ENCODE peak calls at places on chromosomes 4 and X, in four cellular contexts. Q is neuronal stem cell; X is CD4-positive, alpha-beta memory T cell; U is CD8-positive, alpha-beta T cell. D is an unnamed sample.
A peak's percentile ranks its signal among the peaks of the same experiment; 100 is the strongest.

GRCh38 chrX:97850911-97851310 is 967.2 kb downstream of the RPA4 start:
- DNase-seq in Q (no peak), X (no peak), U (no peak), D (no peak)

GRCh38 chr4:177464026-177464425 is 21.8 kb upstream of the AGA start:
- DNase-seq in U (no peak), Q (no peak), X (no peak), D (no peak)

GRCh38 chr4:122508083-122508482 is 51.6 kb upstream of the IL2 start:
- DNase-seq in Q (no peak), U (no peak), X (peak; percentile 38), D (no peak)

GRCh38 chr4:96521046-96521536 is 681.2 kb downstream of the PDHA2 start:
- DNase-seq in U (no peak), X (no peak), Q (no peak), D (no peak)

GRCh38 chrX:118254611-118255010 is 91.3 kb upstream of the WDR44 start:
- DNase-seq in U (no peak), Q (peak; percentile 50), X (peak; percentile 16), D (peak; percentile 11)

GRCh38 chr4:89221175-89221867 is 86.3 kb downstream of the GPRIN3 start:
- DNase-seq in X (no peak), U (no peak), Q (no peak), D (no peak)

GRCh38 chr4:53654300-53654758 is 63.0 kb upstream of the LNX1 start:
- DNase-seq in X (no peak), Q (no peak), U (no peak), D (no peak)

GRCh38 chr4:6943012-6943869 is 33.6 kb downstream of the TBC1D14 start:
- DNase-seq in X (no peak), U (no peak), Q (no peak), D (no peak)

GRCh38 chr4:185186769-185187168 is 17.0 kb downstream of the CFAP97 start:
- DNase-seq in U (no peak), Q (no peak), X (no peak), D (no peak)

GRCh38 chr4:102663073-102663472 is 97.7 kb downstream of the MANBA start:
- DNase-seq in U (no peak), Q (no peak), X (no peak), D (no peak)

GRCh38 chr4:33722254-33722653 is 2522.1 kb downstream of the ARAP2 start:
- DNase-seq in X (no peak), Q (no peak), U (no peak), D (no peak)

GRCh38 chrX:139559383-139560042 is 29.0 kb downstream of the F9 start:
- DNase-seq in X (no peak), U (no peak), Q (peak; percentile 45), D (no peak)

GRCh38 chr4:10100734-10101216 is 15.8 kb downstream of the WDR1 start:
- DNase-seq in U (no peak), Q (no peak), X (peak; percentile 38), D (no peak)

GRCh38 chrX:111180750-111181240 is 84.8 kb downstream of the PAK3 start:
- DNase-seq in U (no peak), X (no peak), Q (no peak), D (no peak)

GRCh38 chrX:21972721-21973120 is 32.2 kb downstream of the SMS start:
- DNase-seq in X (peak; percentile 60), Q (no peak), U (no peak), D (no peak)

GRCh38 chr4:89598602-89599001 is 238.4 kb downstream of the SNCA start:
- DNase-seq in X (no peak), Q (no peak), U (no peak), D (no peak)

GRCh38 chrX:34809096-34809495 is 133.5 kb upstream of the FAM47B start:
- DNase-seq in U (no peak), Q (no peak), X (no peak), D (no peak)
- H3K27me3 ChIP-seq in U (no peaks in the 10 kb centered on the region), Q (no peaks in the 10 kb centered on the region), X (no peaks in the 10 kb centered on the region), D (no peaks in the 10 kb centered on the region)

DNA sequence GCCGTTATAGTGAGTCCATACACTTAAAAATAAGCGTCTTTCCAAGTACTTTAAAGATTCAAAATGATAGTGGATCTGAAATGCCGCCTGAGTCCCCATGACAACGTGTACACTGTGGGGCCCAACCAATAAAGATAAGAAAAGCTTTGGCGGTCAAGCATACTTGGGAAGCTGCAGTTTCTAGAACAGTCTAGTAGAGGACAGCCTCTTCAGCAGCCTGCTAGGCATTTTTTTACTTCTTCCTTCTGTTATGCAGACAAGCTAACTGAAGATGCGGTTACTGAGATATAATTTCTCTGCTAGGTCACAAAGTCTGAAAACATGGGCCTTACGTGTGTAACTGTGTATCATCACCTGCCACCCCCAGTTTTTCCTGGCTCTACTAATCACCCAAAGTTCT is 402 bp upstream of the UPRT start:
- DNase-seq in Q (no peak), X (no peak), U (no peak), D (no peak)
- H3K27ac ChIP-seq in Q (no peak overlapping the region), X (peak overlapping the region; percentile 83), U (peak overlapping the region; percentile 90), D (peak overlapping the region; percentile 95)

GRCh38 chr4:16056681-16057400 is 27.0 kb downstream of the PROM1 start:
- DNase-seq in Q (no peak), X (no peak), U (no peak), D (no peak)

GRCh38 chr4:16055454-16055853 is 28.4 kb downstream of the PROM1 start:
- DNase-seq in U (no peak), Q (no peak), X (no peak), D (no peak)

GRCh38 chr4:16052939-16053338 is 30.9 kb downstream of the PROM1 start:
- DNase-seq in Q (no peak), X (no peak), U (no peak), D (no peak)

GRCh38 chr4:16051132-16051531 is 32.7 kb downstream of the PROM1 start:
- DNase-seq in U (no peak), Q (no peak), X (no peak), D (no peak)

DNA sequence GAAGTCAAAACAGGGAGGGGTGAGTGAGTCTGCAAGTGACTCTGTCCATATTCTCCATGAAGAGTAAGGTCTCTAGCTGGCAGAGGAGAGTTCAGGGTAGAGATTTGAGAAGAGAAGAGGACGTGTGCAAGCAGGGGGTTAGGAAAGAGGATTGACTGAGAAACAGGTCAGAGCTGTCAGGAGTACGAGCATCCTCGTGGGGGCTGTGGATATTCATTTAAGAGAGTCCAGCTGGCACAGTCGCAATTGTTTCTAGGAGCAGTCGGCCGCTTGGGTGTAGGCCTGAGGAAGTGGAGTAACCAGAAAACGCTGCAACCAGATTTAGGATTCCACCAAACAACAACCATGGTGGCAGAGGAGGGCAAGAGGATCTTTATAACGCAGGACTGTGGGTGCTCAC is 27.9 kb downstream of the PROM1 start:
- DNase-seq in U (no peak), Q (no peak), X (no peak), D (no peak)
- H3K27me3 ChIP-seq in U (no peaks in the 10 kb centered on the region), Q (no peaks in the 10 kb centered on the region), X (no peaks in the 10 kb centered on the region), D (no peaks in the 10 kb centered on the region)

GRCh38 chr4:134622194-134622593 is 420.6 kb upstream of the PABPC4L start:
- DNase-seq in X (no peak), U (no peak), Q (no peak), D (no peak)
- H3K27ac ChIP-seq in X (no peak overlapping the region), U (no peak overlapping the region), Q (no peak overlapping the region), D (no peak overlapping the region)

GRCh38 chr4:20860878-20861277 is 160.6 kb downstream of the PACRGL start:
- DNase-seq in U (no peak), Q (no peak), X (no peak), D (no peak)

GRCh38 chr4:20859097-20859781 is 159.0 kb downstream of the PACRGL start:
- DNase-seq in Q (no peak), U (no peak), X (no peak), D (no peak)

GRCh38 chr4:20857081-20857480 is 156.8 kb downstream of the PACRGL start:
- DNase-seq in X (no peak), Q (no peak), U (no peak), D (no peak)
- H3K27me3 ChIP-seq in X (no peaks in the 10 kb centered on the region), Q (no peaks in the 10 kb centered on the region), U (no peaks in the 10 kb centered on the region), D (no peaks in the 10 kb centered on the region)

GRCh38 chr4:27791640-27792039 is 931.0 kb downstream of the STIM2 start:
- DNase-seq in U (no peak), Q (no peak), X (no peak), D (no peak)

GRCh38 chr4:27787195-27787594 is 926.6 kb downstream of the STIM2 start:
- DNase-seq in X (no peak), Q (no peak), U (no peak), D (no peak)

GRCh38 chr4:27789768-27790167 is 929.1 kb downstream of the STIM2 start:
- DNase-seq in U (no peak), Q (no peak), X (no peak), D (no peak)

DNA sequence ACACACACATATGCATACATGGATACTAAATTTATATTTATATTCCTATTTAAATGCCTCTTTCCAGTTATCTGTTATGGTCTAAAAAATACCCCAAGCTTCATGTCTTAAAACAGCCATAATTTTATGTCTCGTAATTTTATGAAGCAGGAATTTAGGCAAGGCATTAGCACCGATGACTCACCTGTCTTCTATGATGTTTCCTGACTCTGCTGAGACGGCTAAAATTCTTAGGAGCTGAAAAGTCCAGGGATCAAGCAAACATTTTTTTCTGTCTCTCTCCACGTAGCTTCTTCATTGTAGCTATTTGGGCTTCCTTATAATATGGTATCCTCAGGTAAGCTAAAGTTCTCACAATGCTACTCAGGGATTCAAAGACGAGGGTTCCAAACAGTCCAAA is 930.3 kb downstream of the STIM2 start:
- DNase-seq in X (no peak), U (no peak), Q (no peak), D (no peak)
- H3K27ac ChIP-seq in X (no peak overlapping the region), U (no peak overlapping the region), Q (no peak overlapping the region), D (no peak overlapping the region)

GRCh38 chr4:42397635-42398447 is 553 bp downstream of the SHISA3 start:
- DNase-seq in X (no peak), Q (peak; percentile 54), U (no peak), D (no peak)

GRCh38 chr4:42404001-42404400 is 6.7 kb downstream of the SHISA3 start:
- DNase-seq in U (no peak), Q (no peak), X (no peak), D (no peak)

GRCh38 chr4:42398448-42399355 is 1.4 kb downstream of the SHISA3 start:
- DNase-seq in U (no peak), Q (peak; percentile 57), X (peak; percentile 0), D (no peak)

GRCh38 chr4:42399393-42399792 is 2.1 kb downstream of the SHISA3 start:
- DNase-seq in Q (no peak), X (no peak), U (no peak), D (no peak)

GRCh38 chr4:42401171-42401570 is 3.9 kb downstream of the SHISA3 start:
- DNase-seq in Q (no peak), X (no peak), U (no peak), D (no peak)
- H3K27me3 ChIP-seq in Q (peaks cover 46% of the 10 kb centered on the region), X (peaks cover 16% of the 10 kb centered on the region), U (peaks cover 19% of the 10 kb centered on the region), D (peaks cover 3% of the 10 kb centered on the region)

D was measured in naive thymus-derived CD4-positive, alpha-beta T cell.